ENCODE peak calls at places on chromosomes 4 and X, in six cellular contexts. T is coronary artery, U is left lung, W is uterus, V is pancreas, K is endodermal cell. E is an unnamed sample.

GRCh38 chr4:81723044-81723884 is 251.6 kb upstream of the RASGEF1B start:
- DNase-seq in T (no peak), U (no peak), W (no peak), V (no peak), K (no peak), E (no peak)

GRCh38 chr4:22778547-22779163 is 85.9 kb downstream of the GBA3 start:
- DNase-seq in T (no peak), U (no peak), W (no peak), V (no peak), K (no peak), E (no peak)

GRCh38 chr4:118927976-118928375 is 39.3 kb downstream of the SYNPO2 start:
- DNase-seq in T (no peak), U (peak), W (peak), V (no peak), K (no peak), E (no peak)

GRCh38 chr4:29081230-29081955 is 1638.8 kb upstream of the PCDH7 start:
- DNase-seq in T (no peak), U (no peak), W (no peak), V (no peak), K (no peak), E (no peak)

GRCh38 chr4:6087669-6088068 is 69.4 kb upstream of the C4orf50 start:
- DNase-seq in T (peak), U (no peak), W (no peak), V (peak), K (peak), E (no peak)

GRCh38 chrX:20884565-20884964 is 489.7 kb upstream of the CNKSR2 start:
- DNase-seq in T (no peak), U (no peak), W (no peak), V (no peak), K (no peak), E (no peak)

GRCh38 chr4:138834029-138834428 is 181.6 kb upstream of the NOCT start:
- DNase-seq in T (no peak), U (no peak), W (no peak), V (no peak), K (no peak), E (no peak)

GRCh38 chrX:30906726-30907125 is 17.7 kb upstream of the TAB3 start:
- DNase-seq in T (no peak), U (no peak), W (no peak), V (no peak), K (no peak), E (no peak)

GRCh38 chrX:53438174-53438831 is 4.1 kb upstream of the HSD17B10 start:
- DNase-seq in T (no peak), U (no peak), W (no peak), V (no peak), K (no peak), E (no peak)

GRCh38 chrX:68440940-68441339 is 7.6 kb upstream of the OPHN1 start:
- DNase-seq in T (no peak), U (peak), W (peak), V (peak), K (no peak), E (peak)

GRCh38 chrX:43870758-43871419 is 11.4 kb downstream of the MAOB start:
- DNase-seq in T (no peak), U (no peak), W (no peak), V (no peak), K (no peak), E (no peak)

GRCh38 chr4:59091376-59092142 is 1981.4 kb upstream of the IGFBP7 start:
- DNase-seq in T (peak), U (no peak), W (peak), V (no peak), K (peak), E (no peak)

GRCh38 chrX:71098302-71098701 is 2.7 kb downstream of the FOXO4 start:
- DNase-seq in T (no peak), U (peak), W (peak), V (peak), K (peak), E (peak)

GRCh38 chr4:62571494-62571893 is 1371.4 kb downstream of the ADGRL3 start:
- DNase-seq in T (no peak), U (no peak), W (no peak), V (no peak), K (no peak), E (no peak)

GRCh38 chr4:118313098-118313497 is 39.7 kb downstream of the PRSS12 start:
- DNase-seq in T (no peak), U (no peak), W (no peak), V (no peak), K (peak), E (no peak)

GRCh38 chr4:173837517-173837916 is 307.5 kb upstream of the HAND2 start:
- DNase-seq in T (no peak), U (no peak), W (no peak), V (no peak), K (no peak), E (no peak)

GRCh38 chr4:138688531-138689181 is 326.9 kb upstream of the NOCT start:
- DNase-seq in T (no peak), U (no peak), W (no peak), V (no peak), K (no peak), E (no peak)

GRCh38 chrX:153969125-153969903 is 2.3 kb downstream of the HCFC1 start:
- DNase-seq in T (no peak), U (peak), W (no peak), V (no peak), K (no peak), E (no peak)

GRCh38 chr4:10023806-10024205 is 2.5 kb upstream of the SLC2A9 start:
- DNase-seq in T (no peak), U (no peak), W (no peak), V (no peak), K (peak), E (no peak)

GRCh38 chr4:6121276-6121850 is 79.0 kb downstream of the JAKMIP1 start:
- DNase-seq in T (peak), U (no peak), W (no peak), V (no peak), K (no peak), E (no peak)

GRCh38 chr4:155207534-155208257 is 740 bp upstream of the NPY2R start:
- DNase-seq in T (no peak), U (no peak), W (no peak), V (no peak), K (peak), E (peak)

DNA sequence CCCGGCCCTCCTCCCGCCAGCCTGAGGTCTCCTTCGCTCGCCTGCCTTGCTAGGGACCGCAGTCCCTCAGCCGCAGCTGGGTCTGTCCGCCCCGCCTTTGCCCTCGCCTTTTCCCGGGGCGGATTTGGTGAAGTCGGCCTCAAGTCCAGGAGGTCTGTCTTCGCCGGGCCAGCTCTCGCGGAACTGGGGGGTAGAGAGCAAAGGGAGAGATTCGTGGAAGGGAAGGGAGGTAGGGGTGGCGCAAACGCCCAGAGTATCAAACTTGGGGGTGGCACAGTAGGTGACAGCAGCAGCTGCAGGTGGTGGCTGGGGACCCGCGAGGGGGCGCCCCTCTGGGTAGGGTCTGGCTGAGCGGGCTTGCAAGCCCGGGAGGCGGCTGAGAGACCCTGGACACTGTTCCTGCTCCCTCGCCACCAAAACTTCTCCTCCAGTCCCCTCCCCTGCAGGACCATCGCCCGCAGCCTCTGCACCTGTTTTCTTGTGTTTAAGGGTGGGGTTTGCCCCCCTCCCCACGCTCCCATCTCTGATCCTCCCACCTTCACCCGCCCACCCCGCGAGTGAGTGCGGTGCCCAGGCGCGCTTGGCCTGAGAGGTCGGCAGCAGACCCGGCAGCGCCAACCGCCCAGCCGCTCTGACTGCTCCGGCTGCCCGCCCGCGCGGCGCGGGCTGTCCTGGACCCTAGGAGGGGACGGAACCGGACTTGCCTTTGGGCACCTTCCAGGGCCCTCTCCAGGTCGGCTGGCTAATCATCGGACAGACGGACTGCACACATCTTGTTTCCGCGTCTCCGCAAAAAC is at the start of gene NPY2R:
- DNase-seq in T (no peak), U (no peak), W (no peak), V (peak), K (peak), E (no peak)
- H3K4me3 ChIP-seq in T (peak), U (no peak), W (no peak), V (no peak), K (peak), E (peak)

GRCh38 chrX:41733939-41734338 is 10.0 kb downstream of the GPR82 start:
- DNase-seq in T (no peak), U (no peak), W (no peak), V (no peak), K (no peak), E (no peak)

GRCh38 chrX:41732260-41732659 is 8.3 kb downstream of the GPR82 start:
- DNase-seq in T (no peak), U (no peak), W (no peak), V (no peak), K (no peak), E (no peak)

GRCh38 chrX:41730101-41730500 is 6.1 kb downstream of the GPR82 start:
- DNase-seq in T (no peak), U (no peak), W (no peak), V (no peak), K (no peak), E (no peak)

GRCh38 chrX:41737065-41737464 is 13.1 kb downstream of the GPR82 start:
- DNase-seq in T (no peak), U (no peak), W (no peak), V (no peak), K (no peak), E (no peak)

GRCh38 chrX:41734530-41734929 is 10.5 kb downstream of the GPR82 start:
- DNase-seq in T (no peak), U (no peak), W (no peak), V (no peak), K (peak), E (no peak)
- TF ChIP-seq CTCF in T (no peak), U (no peak), W (no peak), V (no peak), K (peak), E (no peak)

GRCh38 chr4:158786155-158786581 is 17.3 kb downstream of the FNIP2 start:
- DNase-seq in T (no peak), U (no peak), W (no peak), V (no peak), K (no peak), E (no peak)

GRCh38 chr4:158783775-158784174 is 14.9 kb downstream of the FNIP2 start:
- DNase-seq in T (no peak), U (no peak), W (no peak), V (no peak), K (no peak), E (no peak)

GRCh38 chr4:158778712-158779111 is 9.9 kb downstream of the FNIP2 start:
- DNase-seq in T (no peak), U (peak), W (no peak), V (no peak), K (no peak), E (peak)

GRCh38 chr4:158781963-158782362 is 13.1 kb downstream of the FNIP2 start:
- DNase-seq in T (no peak), U (no peak), W (no peak), V (no peak), K (no peak), E (no peak)

GRCh38 chr4:158782539-158783360 is 13.9 kb downstream of the FNIP2 start:
- DNase-seq in T (no peak), U (no peak), W (no peak), V (no peak), K (no peak), E (no peak)
- H3K27ac ChIP-seq in T (no peak), U (no peak), W (peak), V (peak), K (no peak), E (peak)

GRCh38 chr4:27790911-27791310 is 930.3 kb downstream of the STIM2 start:
- DNase-seq in T (no peak), U (no peak), W (no peak), V (no peak), K (no peak), E (no peak)
- H3K4me3 ChIP-seq in T (no peak), U (no peak), W (no peak), V (no peak), K (no peak), E (no peak)

DNA sequence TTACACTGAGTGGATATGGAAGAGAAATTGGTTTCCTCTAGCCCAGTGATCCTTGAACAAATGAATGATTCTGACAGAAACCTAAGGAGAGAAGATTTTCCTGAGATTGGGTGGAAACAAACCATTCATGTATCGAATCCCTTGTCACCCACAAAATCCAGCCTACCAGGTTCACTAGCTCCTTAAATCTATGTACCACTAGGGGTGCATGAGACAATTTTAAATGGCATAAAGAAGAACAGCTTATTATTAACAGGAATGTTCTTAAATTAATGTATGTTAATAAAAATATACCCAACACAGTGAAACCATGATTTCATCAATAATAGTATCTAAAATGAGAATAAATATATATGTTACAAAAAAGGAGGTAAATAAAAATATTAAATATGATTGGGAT is 118.4 kb upstream of the LNX1 start:
- DNase-seq in T (no peak), U (no peak), W (no peak), V (no peak), K (no peak), E (no peak)
- TF ChIP-seq CTCF in T (no peak), U (no peak), W (no peak), V (no peak), K (peak), E (no peak)

E was measured in colonic mucosa.